ENCODE peak calls at places on chromosomes 5 and 9, in nine cellular contexts. U, H, V, A, Q, E, K, O and T are unnamed samples.
A peak's percentile ranks its signal among the peaks of the same experiment; 100 is the strongest.

GRCh38 chr5:149445343-149445738 is 66.2 kb upstream of the IL17B start:
- DNase-seq in V (no peak), Q (no peak), A (no peak), K (no peak), H (no peak), E (no peak), O (no peak), U (no peak), T (no peak)

GRCh38 chr5:75384218-75384617 is 47.2 kb downstream of the HMGCR start:
- DNase-seq in K (no peak), V (no peak), U (no peak), Q (no peak), E (no peak), O (no peak), H (no peak), A (no peak), T (no peak)

GRCh38 chr5:149886060-149886459 is 58.5 kb downstream of the PDE6A start:
- DNase-seq in H (no peak), O (no peak), A (peak; percentile 53), U (no peak), E (no peak), V (no peak), K (no peak), Q (no peak), T (no peak)

GRCh38 chr9:84139296-84140100 is 158.9 kb downstream of the RMI1 start:
- DNase-seq in A (peak; percentile 23), E (peak; percentile 50), H (peak; percentile 39), O (no peak), V (no peak), Q (no peak), K (peak; percentile 84), U (no peak), T (no peak)

GRCh38 chr5:62486672-62487071 is 74.1 kb downstream of the IPO11 start:
- DNase-seq in U (no peak), K (no peak), H (no peak), A (no peak), V (no peak), Q (no peak), O (no peak), E (no peak), T (no peak)

GRCh38 chr9:38181216-38181615 is 112.2 kb upstream of the SHB start:
- DNase-seq in V (no peak), U (no peak), Q (no peak), O (no peak), K (no peak), H (no peak), A (peak; percentile 63), E (no peak), T (no peak)

GRCh38 chr9:93467062-93467416 is 13.7 kb upstream of the FAM120AOS start:
- DNase-seq in Q (no peak), O (no peak), A (no peak), E (no peak), V (no peak), K (no peak), H (no peak), U (no peak), T (no peak)

GRCh38 chr5:176731506-176732192 is 78.7 kb upstream of the UNC5A start:
- DNase-seq in Q (no peak), K (no peak), U (no peak), A (no peak), E (no peak), H (no peak), O (no peak), V (no peak), T (no peak)

GRCh38 chr5:3605298-3606010 is 9.8 kb downstream of the IRX1 start:
- DNase-seq in A (peak; percentile 10), O (no peak), Q (no peak), H (no peak), U (no peak), E (no peak), V (no peak), K (no peak), T (no peak)

GRCh38 chr5:15499528-15500325 is at the start of gene FBXL7:
- DNase-seq in A (peak; percentile 72), H (peak; percentile 89), O (no peak), U (no peak), Q (peak; percentile 81), E (peak; percentile 28), K (peak; percentile 84), V (peak; percentile 94), T (no peak)
- TF ChIP-seq CTCF in A (no peak), H (peak; percentile 33), O (no peak), U (peak; percentile 49), Q (no peak), E (no peak), K (no peak), V (no peak), T (peak; percentile 29)

GRCh38 chr5:117093653-117094052 is 519.0 kb upstream of the SEMA6A start:
- DNase-seq in O (no peak), E (no peak), H (no peak), A (no peak), K (no peak), Q (no peak), V (peak; percentile 20), U (no peak), T (no peak)
- H3K4me3 ChIP-seq in O (no peak overlapping the region), E (no peak overlapping the region), H (no peak overlapping the region), A (no peak overlapping the region), K (no peak overlapping the region), Q (no peak overlapping the region), V (no peak overlapping the region), U (no peak overlapping the region), T (no peak overlapping the region)

DNA sequence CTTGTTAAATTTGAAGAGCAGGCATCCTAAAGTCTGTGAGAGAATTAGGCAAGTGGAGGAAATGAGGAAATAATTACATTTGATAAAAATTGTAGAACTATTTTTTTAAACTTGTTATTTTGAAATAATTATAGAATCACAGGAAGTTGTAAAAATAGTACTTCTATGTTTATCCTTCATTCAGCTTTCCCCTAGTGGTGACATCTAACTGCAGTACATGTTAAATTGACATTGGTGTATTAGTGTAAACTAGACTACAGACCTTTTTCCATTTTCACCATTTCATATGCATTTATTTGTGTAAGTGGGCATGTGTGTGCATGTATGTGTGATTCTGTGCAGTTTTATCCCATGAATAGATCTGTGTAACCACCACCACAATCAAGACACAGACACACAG is 51.6 kb downstream of the F2RL2 start:
- DNase-seq in V (no peak), U (no peak), A (no peak), H (no peak), K (no peak), O (no peak), E (no peak), Q (no peak), T (no peak)
- TF ChIP-seq CTCF in V (peak; percentile 39), U (no peak), A (peak; percentile 8), H (no peak), K (no peak), O (no peak), E (no peak), Q (no peak), T (no peak)

DNA sequence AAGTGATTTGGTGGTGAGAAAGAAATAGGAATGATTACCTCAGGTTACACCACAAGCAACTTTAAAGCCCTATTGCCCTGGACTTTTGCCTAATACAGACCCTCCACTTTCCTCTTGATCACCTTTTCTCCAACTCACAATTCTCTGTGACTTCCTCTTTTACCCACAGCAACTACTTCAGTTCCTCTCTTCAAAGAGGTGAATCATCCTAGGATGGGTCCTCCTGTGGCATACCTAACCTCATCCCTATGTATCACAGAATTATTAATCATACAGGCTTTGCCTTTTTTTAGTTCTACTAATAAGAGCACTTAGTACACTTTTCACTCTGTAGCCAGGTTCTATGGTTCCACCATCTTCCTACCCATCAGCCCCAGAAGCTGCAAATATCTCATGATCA is 19.6 kb upstream of the INSL6 start:
- DNase-seq in U (no peak), Q (no peak), K (no peak), O (no peak), H (no peak), E (no peak), V (no peak), A (no peak), T (no peak)
- H3K4me3 ChIP-seq in U (no peak overlapping the region), Q (no peak overlapping the region), K (no peak overlapping the region), O (no peak overlapping the region), H (no peak overlapping the region), E (no peak overlapping the region), V (no peak overlapping the region), A (no peak overlapping the region), T (no peak overlapping the region)

DNA sequence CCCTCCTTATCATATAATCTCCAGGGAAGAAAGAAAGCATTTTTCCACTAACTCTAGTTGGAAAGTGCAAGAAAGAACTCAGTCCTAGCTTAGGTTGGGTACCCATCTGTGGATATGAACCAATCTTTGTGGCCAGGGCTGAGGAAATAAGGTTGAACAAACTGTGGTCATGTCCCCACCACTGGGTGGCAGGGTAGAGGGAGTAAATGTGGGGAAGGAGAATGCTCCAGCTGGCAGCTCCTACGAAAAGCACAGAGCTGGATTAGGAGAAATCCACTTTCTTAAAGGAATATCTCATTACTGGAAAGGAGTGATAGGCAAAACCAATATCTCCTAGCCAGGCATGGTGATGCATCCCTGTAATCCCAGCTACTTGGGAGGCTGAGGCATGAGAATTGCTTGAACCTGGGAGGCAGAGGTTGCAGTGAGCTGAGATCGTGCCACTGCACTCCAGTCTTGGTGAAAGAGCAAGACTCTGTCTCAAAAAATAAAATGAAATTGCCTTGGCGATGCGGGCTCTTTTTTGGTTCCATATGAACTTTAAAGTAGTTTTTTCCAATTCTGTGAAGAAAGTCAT is 175.1 kb downstream of the CCDC192 start:
- DNase-seq in H (peak; percentile 36), V (peak; percentile 77), U (no peak), E (peak; percentile 72), A (peak; percentile 57), Q (no peak), O (no peak), K (peak; percentile 72), T (no peak)
- TF ChIP-seq CTCF in H (peak; percentile 42), V (peak; percentile 71), U (peak; percentile 66), E (peak; percentile 77), A (peak; percentile 63), Q (peak; percentile 41), O (no peak), K (peak; percentile 71), T (peak; percentile 50)

DNA sequence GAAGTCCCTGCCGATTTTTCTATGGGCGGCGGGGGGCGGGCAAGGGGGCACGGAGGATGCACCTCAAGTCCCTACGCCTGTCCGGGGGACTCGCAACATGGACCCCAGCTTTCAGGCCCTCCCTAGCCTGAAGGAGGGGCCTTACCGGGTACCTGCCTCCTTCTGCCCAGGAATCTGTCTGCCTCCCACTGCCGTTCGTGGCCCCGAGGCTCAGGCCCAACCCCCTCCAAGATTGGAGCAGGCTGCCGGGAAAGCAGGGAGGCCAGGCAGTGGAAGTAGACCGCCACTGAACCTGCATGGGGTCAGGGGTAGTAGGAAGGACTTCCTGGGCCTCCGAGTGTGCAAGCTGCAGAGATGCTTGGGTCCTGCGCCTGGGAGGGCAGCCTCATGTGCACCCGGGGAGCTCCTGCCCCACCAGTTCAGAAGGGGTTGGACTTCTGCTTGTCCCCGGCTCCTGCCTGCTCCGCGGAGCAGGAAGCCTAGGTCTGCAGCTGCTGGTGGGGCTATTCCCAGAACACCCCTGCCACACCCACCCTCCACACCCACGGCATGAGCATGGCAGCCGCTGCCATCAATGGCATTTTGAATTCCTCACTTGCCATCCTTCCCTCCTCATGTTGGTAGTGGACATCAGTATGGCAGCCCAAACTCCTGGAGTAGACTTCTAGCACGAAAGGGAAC is 1312.7 kb upstream of the ACO1 start:
- DNase-seq in E (no peak), U (no peak), A (no peak), K (no peak), H (no peak), Q (no peak), V (no peak), O (no peak), T (no peak)
- H3K4me3 ChIP-seq in E (no peak overlapping the region), U (no peak overlapping the region), A (no peak overlapping the region), K (no peak overlapping the region), H (no peak overlapping the region), Q (no peak overlapping the region), V (no peak overlapping the region), O (no peak overlapping the region), T (no peak overlapping the region)

GRCh38 chr5:8993031-8993430 is 552.8 kb downstream of the SEMA5A start:
- DNase-seq in H (no peak), E (no peak), O (no peak), U (no peak), V (peak; percentile 70), Q (no peak), A (peak; percentile 34), K (peak; percentile 43), T (no peak)
- TF ChIP-seq CTCF in H (no peak), E (peak; percentile 13), O (no peak), U (peak; percentile 51), V (peak; percentile 72), Q (no peak), A (peak; percentile 51), K (peak; percentile 56), T (peak; percentile 52)